ENCODE peak calls at places on chromosomes 16 and 17, in eight cellular contexts. L is coronary artery, E is lower lobe of right lung, U is AG10803, W is cardiac fibroblast, S is HepG2, V is tibial artery, Q is cardiac muscle cell. P is an unnamed sample.

GRCh38 chr17:44094701-44095387 is 24.3 kb downstream of the G6PC3 start:
- DNase-seq in L (no peak), E (no peak), U (no peak), W (no peak), S (no peak), V (no peak), Q (no peak), P (no peak)

GRCh38 chr17:51298508-51299371 is 38.4 kb downstream of the UTP18 start:
- DNase-seq in L (no peak), E (no peak), U (peak), W (peak), S (peak), V (no peak), Q (peak), P (no peak)

GRCh38 chr17:7263071-7263800 is 958 bp upstream of the CLDN7 start:
- DNase-seq in L (no peak), E (peak), U (no peak), W (no peak), S (no peak), V (no peak), Q (no peak), P (no peak)

GRCh38 chr16:17354121-17354750 is 116.5 kb downstream of the XYLT1 start:
- DNase-seq in L (no peak), E (no peak), U (no peak), W (no peak), S (no peak), V (no peak), Q (no peak), P (no peak)

GRCh38 chr17:77786740-77787505 is 171.6 kb upstream of the TNRC6C start:
- DNase-seq in L (no peak), E (no peak), U (peak), W (no peak), S (no peak), V (no peak), Q (no peak), P (no peak)

GRCh38 chr16:3665508-3665907 is 11.0 kb downstream of the DNASE1 start:
- DNase-seq in L (no peak), E (no peak), U (no peak), W (no peak), S (no peak), V (no peak), Q (no peak), P (no peak)

GRCh38 chr17:50425682-50426471 is at the start of gene ACSF2:
- DNase-seq in L (peak), E (peak), U (peak), W (peak), S (peak), V (peak), Q (peak), P (peak)

GRCh38 chr16:19130852-19131808 is 17.4 kb downstream of the ITPRIPL2 start:
- DNase-seq in L (no peak), E (peak), U (peak), W (peak), S (no peak), V (peak), Q (no peak), P (peak)

GRCh38 chr16:49000594-49000993 is 281.0 kb downstream of the CBLN1 start:
- DNase-seq in L (peak), E (no peak), U (no peak), W (no peak), S (no peak), V (no peak), Q (no peak), P (no peak)

GRCh38 chr17:65121916-65122821 is 15.0 kb upstream of the RGS9 start:
- DNase-seq in L (no peak), E (no peak), U (no peak), W (no peak), S (no peak), V (no peak), Q (no peak), P (no peak)

GRCh38 chr16:64615647-64616280 is 506.1 kb downstream of the CDH11 start:
- DNase-seq in L (no peak), E (no peak), U (peak), W (peak), S (no peak), V (peak), Q (peak), P (no peak)

GRCh38 chr17:82257473-82257872 is 16.0 kb downstream of the CSNK1D start:
- DNase-seq in L (no peak), E (no peak), U (no peak), W (peak), S (no peak), V (no peak), Q (no peak), P (no peak)

GRCh38 chr16:49236216-49236615 is 45.4 kb downstream of the CBLN1 start:
- DNase-seq in L (no peak), E (no peak), U (no peak), W (no peak), S (no peak), V (no peak), Q (no peak), P (no peak)

GRCh38 chr16:77877712-77878111 is 89.3 kb downstream of the VAT1L start:
- DNase-seq in L (no peak), E (no peak), U (peak), W (peak), S (peak), V (no peak), Q (no peak), P (no peak)

GRCh38 chr16:15726715-15727114 is 76.7 kb downstream of the NDE1 start:
- DNase-seq in L (no peak), E (no peak), U (no peak), W (no peak), S (no peak), V (no peak), Q (no peak), P (no peak)

GRCh38 chr17:21285164-21286065 is 904 bp downstream of the MAP2K3 start:
- DNase-seq in L (peak), E (no peak), U (peak), W (peak), S (no peak), V (peak), Q (peak), P (no peak)

GRCh38 chr17:51120357-51120738 is 320 bp downstream of the SPAG9 start:
- DNase-seq in L (no peak), E (no peak), U (no peak), W (no peak), S (no peak), V (no peak), Q (peak), P (no peak)

GRCh38 chr16:88634994-88635670 is 3.2 kb upstream of the IL17C start:
- DNase-seq in L (no peak), E (no peak), U (no peak), W (no peak), S (no peak), V (no peak), Q (no peak), P (peak)

GRCh38 chr16:50204426-50205108 is 51.5 kb downstream of the TENT4B start:
- DNase-seq in L (no peak), E (no peak), U (peak), W (no peak), S (no peak), V (no peak), Q (no peak), P (no peak)

GRCh38 chr16:71449020-71449419 is 7.2 kb upstream of the TLE7 start:
- DNase-seq in L (no peak), E (no peak), U (no peak), W (no peak), S (no peak), V (no peak), Q (no peak), P (no peak)

GRCh38 chr16:58196898-58197313 is 1.0 kb downstream of the CSNK2A2 start:
- DNase-seq in L (no peak), E (no peak), U (peak), W (peak), S (no peak), V (no peak), Q (no peak), P (no peak)

GRCh38 chr17:9907883-9908648 is 3.0 kb upstream of the RCVRN start:
- DNase-seq in L (no peak), E (no peak), U (no peak), W (no peak), S (no peak), V (no peak), Q (no peak), P (no peak)

GRCh38 chr16:75541236-75541635 is 5.3 kb upstream of the CHST5 start:
- DNase-seq in L (no peak), E (no peak), U (no peak), W (no peak), S (no peak), V (no peak), Q (no peak), P (no peak)

GRCh38 chr17:9028632-9029570 is 7.6 kb downstream of the NTN1 start:
- DNase-seq in L (no peak), E (no peak), U (no peak), W (no peak), S (no peak), V (peak), Q (no peak), P (no peak)

GRCh38 chr16:5302372-5303114 is 204.9 kb upstream of the EEF2KMT start:
- DNase-seq in L (no peak), E (no peak), U (no peak), W (no peak), S (no peak), V (no peak), Q (no peak), P (no peak)

GRCh38 chr17:43410557-43411368 is 12.0 kb downstream of the ARL4D start:
- DNase-seq in L (no peak), E (no peak), U (peak), W (no peak), S (no peak), V (no peak), Q (no peak), P (no peak)

GRCh38 chr16:30805370-30806169 is 18.6 kb upstream of the ZNF629 start:
- DNase-seq in L (peak), E (peak), U (peak), W (peak), S (peak), V (peak), Q (peak), P (peak)

GRCh38 chr17:37064166-37064565 is 115.4 kb downstream of the AATF start:
- DNase-seq in L (no peak), E (no peak), U (no peak), W (no peak), S (no peak), V (no peak), Q (no peak), P (no peak)

GRCh38 chr17:27546624-27547300 is 84.2 kb upstream of the LGALS9 start:
- DNase-seq in L (no peak), E (no peak), U (no peak), W (no peak), S (no peak), V (no peak), Q (no peak), P (no peak)

GRCh38 chr17:65388911-65389310 is 172.5 kb downstream of the AXIN2 start:
- DNase-seq in L (no peak), E (no peak), U (peak), W (peak), S (no peak), V (no peak), Q (no peak), P (no peak)

GRCh38 chr16:84788968-84789371 is 30.8 kb upstream of the CRISPLD2 start:
- DNase-seq in L (no peak), E (no peak), U (peak), W (no peak), S (no peak), V (no peak), Q (no peak), P (no peak)

GRCh38 chr16:84789431-84789830 is 30.4 kb upstream of the CRISPLD2 start:
- DNase-seq in L (no peak), E (no peak), U (no peak), W (no peak), S (no peak), V (no peak), Q (no peak), P (no peak)

GRCh38 chr16:84791088-84791487 is 28.7 kb upstream of the CRISPLD2 start:
- DNase-seq in L (no peak), E (no peak), U (no peak), W (peak), S (no peak), V (no peak), Q (no peak), P (no peak)

GRCh38 chr16:84790291-84790690 is 29.5 kb upstream of the CRISPLD2 start:
- DNase-seq in L (no peak), E (no peak), U (no peak), W (no peak), S (no peak), V (no peak), Q (no peak), P (no peak)

DNA sequence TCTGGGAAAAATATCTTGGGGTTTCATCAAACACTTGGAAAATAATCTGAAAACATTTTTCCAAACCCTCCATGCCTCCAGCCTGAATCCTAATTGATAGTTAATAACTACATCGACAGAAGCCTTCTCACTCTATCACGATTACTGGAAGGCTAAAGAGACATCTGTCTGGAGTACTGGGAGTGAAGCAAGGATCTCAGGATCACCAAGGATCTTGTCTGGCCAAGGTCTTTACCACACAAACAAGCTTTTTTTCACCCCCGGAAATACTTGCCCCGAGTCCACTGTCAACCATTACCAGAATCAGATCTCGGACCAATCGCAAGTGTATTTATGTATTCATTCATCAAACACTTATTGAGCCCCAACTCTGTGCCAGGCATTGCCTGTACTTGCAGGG is 28.3 kb upstream of the CRISPLD2 start:
- DNase-seq in L (no peak), E (no peak), U (no peak), W (no peak), S (no peak), V (no peak), Q (no peak), P (no peak)
- H3K4me3 ChIP-seq in L (no peak), E (no peak), U (no peak), W (no peak), S (no peak), V (no peak), Q (no peak), P (no peak)

GRCh38 chr16:27470567-27471431 is 68.8 kb downstream of the IL21R start:
- DNase-seq in L (no peak), E (no peak), U (peak), W (peak), S (peak), V (no peak), Q (no peak), P (no peak)
- TF ChIP-seq CTCF in L (no peak), E (no peak), U (peak), W (no peak), S (no peak), V (no peak), Q (no peak), P (no peak)

GRCh38 chr17:59846391-59847165 is 46.2 kb downstream of the TUBD1 start:
- DNase-seq in L (no peak), E (no peak), U (peak), W (peak), S (peak), V (peak), Q (no peak), P (no peak)
- H3K4me3 ChIP-seq in L (peak), E (peak), U (peak), W (no peak), S (peak), V (peak), Q (no peak), P (peak)

GRCh38 chr16:1770328-1771071 is 843 bp downstream of the NME3 start:
- DNase-seq in L (no peak), E (peak), U (peak), W (peak), S (no peak), V (peak), Q (no peak), P (peak)
- TF ChIP-seq CTCF in L (no peak), E (no peak), U (peak), W (no peak), S (no peak), V (no peak), Q (no peak), P (no peak)

DNA sequence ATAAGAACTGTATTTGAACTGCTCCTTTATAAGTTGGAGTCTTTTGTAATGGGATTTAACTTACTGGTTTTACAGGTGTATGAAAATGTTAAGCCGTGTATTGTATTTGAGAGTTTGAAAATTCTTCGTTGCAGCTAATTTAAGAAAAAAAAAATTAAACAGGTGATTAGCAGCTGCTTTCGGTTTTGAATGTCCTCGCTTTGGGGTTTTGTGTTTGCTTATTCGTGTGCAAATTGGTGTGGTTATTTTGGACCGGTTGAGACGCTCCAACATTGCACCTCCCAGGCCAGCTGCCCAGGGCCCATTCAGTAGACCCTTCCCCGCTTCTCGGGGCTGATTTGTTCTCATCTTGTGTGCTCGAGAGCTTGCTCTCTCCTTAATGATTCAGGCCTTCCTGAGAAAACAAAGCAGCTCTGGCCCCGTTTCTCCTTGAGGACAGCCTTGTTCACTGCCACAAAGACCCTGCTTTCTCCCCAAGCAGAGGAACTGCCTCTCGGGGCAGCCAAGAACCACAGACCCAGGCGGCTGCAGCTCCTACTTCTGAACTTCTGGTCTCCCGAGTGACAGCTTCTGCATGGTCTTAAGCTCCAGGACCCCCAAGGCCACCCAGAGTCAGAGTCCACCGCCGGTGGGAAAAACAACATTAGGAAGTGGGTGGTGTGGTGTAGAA is 100.5 kb downstream of the MSI2 start:
- DNase-seq in L (no peak), E (no peak), U (no peak), W (no peak), S (no peak), V (no peak), Q (no peak), P (no peak)
- H3K4me3 ChIP-seq in L (no peak), E (no peak), U (no peak), W (no peak), S (no peak), V (no peak), Q (no peak), P (peak)

GRCh38 chr17:80981062-80981902 is 10.4 kb upstream of the CHMP6 start:
- DNase-seq in L (no peak), E (no peak), U (no peak), W (no peak), S (no peak), V (no peak), Q (peak), P (peak)
- TF ChIP-seq CTCF in L (peak), E (peak), U (peak), W (peak), S (peak), V (peak), Q (peak), P (peak)

GRCh38 chr16:66881560-66881959 is 1.2 kb downstream of the PDP2 start:
- DNase-seq in L (no peak), E (no peak), U (no peak), W (no peak), S (no peak), V (no peak), Q (no peak), P (no peak)
- H3K4me3 ChIP-seq in L (peak), E (peak), U (peak), W (peak), S (peak), V (peak), Q (peak), P (peak)

GRCh38 chr17:75263051-75263450 is 1.4 kb downstream of the MRPS7 start:
- DNase-seq in L (no peak), E (no peak), U (no peak), W (no peak), S (no peak), V (no peak), Q (no peak), P (no peak)
- TF ChIP-seq CTCF in L (no peak), E (no peak), U (no peak), W (no peak), S (peak), V (no peak), Q (no peak), P (no peak)

GRCh38 chr16:25037632-25038031 is 22.5 kb upstream of the ARHGAP17 start:
- DNase-seq in L (no peak), E (no peak), U (no peak), W (no peak), S (peak), V (no peak), Q (no peak), P (no peak)

GRCh38 chr16:25037221-25037620 is 22.1 kb upstream of the ARHGAP17 start:
- DNase-seq in L (no peak), E (no peak), U (no peak), W (no peak), S (no peak), V (no peak), Q (no peak), P (no peak)

GRCh38 chr16:25034916-25035315 is 19.7 kb upstream of the ARHGAP17 start:
- DNase-seq in L (no peak), E (no peak), U (peak), W (no peak), S (no peak), V (no peak), Q (no peak), P (no peak)

GRCh38 chr16:25036561-25036960 is 21.4 kb upstream of the ARHGAP17 start:
- DNase-seq in L (no peak), E (no peak), U (no peak), W (no peak), S (no peak), V (no peak), Q (no peak), P (no peak)

DNA sequence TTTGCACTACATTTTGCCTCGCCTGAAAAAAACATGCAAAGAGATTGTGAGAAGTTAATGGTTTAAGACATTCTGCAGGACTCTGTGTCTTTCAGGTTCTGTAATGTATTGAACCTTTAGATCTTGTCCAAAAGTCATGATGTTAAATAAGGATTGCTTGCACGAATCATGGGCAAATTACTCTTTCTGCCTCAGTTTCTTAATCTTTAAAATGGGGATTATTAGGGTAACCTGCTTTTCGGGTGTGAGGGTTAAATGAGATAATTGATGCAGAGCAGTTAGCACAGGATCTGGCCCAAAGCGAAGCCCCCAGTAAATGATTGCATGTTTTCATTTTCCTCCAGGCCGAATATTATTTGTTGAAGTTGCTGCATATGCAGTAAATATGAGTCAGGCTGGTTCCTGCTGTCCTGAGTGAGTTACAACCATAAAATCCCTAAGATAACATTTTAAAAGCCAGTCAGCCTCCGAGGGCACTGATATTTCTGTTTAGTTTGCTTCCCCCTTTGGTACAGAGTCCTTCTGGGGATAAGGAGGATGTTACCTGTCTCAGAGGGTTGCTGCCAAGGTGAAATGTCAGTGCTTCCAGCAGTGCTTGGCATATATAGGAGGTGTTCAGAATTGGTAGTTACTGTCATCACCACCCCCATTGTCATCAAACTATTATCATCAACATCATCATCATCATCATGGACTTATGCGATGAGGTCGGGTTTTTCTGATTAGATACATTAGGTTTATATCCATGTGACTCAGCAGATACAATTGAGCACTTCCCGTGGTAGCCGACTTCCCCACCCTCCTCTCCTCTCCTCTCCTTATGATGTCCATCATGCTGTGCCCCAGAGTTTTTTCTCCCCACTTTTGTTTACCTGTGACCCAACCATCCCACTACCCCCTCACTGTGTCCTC is 20.6 kb upstream of the ARHGAP17 start:
- DNase-seq in L (no peak), E (no peak), U (no peak), W (no peak), S (no peak), V (no peak), Q (no peak), P (no peak)
- H3K4me3 ChIP-seq in L (no peak), E (no peak), U (no peak), W (no peak), S (no peak), V (no peak), Q (no peak), P (no peak)